ENCODE peak calls at places on chromosome 5, in six cellular contexts. One of them, this sample, is unnamed.

GRCh38 chr5:170414786-170415185 is 25.6 kb upstream of the KCNMB1 start:
- DNase-seq in endothelial cell of umbilical vein: no peak
- DNase-seq in A549: no peak
- DNase-seq in HepG2: no peak
- DNase-seq in K562: no peak
- DNase-seq in GM12878: no peak
- DNase-seq in this sample: no peak

GRCh38 chr5:127296321-127296720 is 5.7 kb downstream of the MEGF10 start:
- DNase-seq in endothelial cell of umbilical vein: peak; percentile 61
- DNase-seq in A549: no peak
- DNase-seq in HepG2: no peak
- DNase-seq in K562: no peak
- DNase-seq in GM12878: no peak
- DNase-seq in this sample: no peak

GRCh38 chr5:27592231-27592630 is 553.8 kb upstream of the CDH9 start:
- DNase-seq in endothelial cell of umbilical vein: no peak
- DNase-seq in A549: no peak
- DNase-seq in HepG2: no peak
- DNase-seq in K562: no peak
- DNase-seq in GM12878: no peak
- DNase-seq in this sample: no peak

GRCh38 chr5:147887026-147887627 is 8.6 kb downstream of the SCGB3A2 start:
- DNase-seq in endothelial cell of umbilical vein: peak; percentile 67
- DNase-seq in A549: peak; percentile 5
- DNase-seq in HepG2: peak; percentile 3
- DNase-seq in K562: no peak
- DNase-seq in GM12878: no peak
- DNase-seq in this sample: peak; percentile 47

GRCh38 chr5:34511063-34511462 is 145.1 kb upstream of the RAI14 start:
- DNase-seq in endothelial cell of umbilical vein: no peak
- DNase-seq in A549: no peak
- DNase-seq in HepG2: no peak
- DNase-seq in K562: no peak
- DNase-seq in GM12878: no peak
- DNase-seq in this sample: no peak

GRCh38 chr5:102666164-102666951 is 88.7 kb upstream of the PAM start:
- DNase-seq in endothelial cell of umbilical vein: no peak
- DNase-seq in A549: no peak
- DNase-seq in HepG2: no peak
- DNase-seq in K562: no peak
- DNase-seq in GM12878: no peak
- DNase-seq in this sample: no peak

GRCh38 chr5:124876564-124876963 is 130.1 kb upstream of the ZNF608 start:
- DNase-seq in endothelial cell of umbilical vein: no peak
- DNase-seq in A549: no peak
- DNase-seq in HepG2: no peak
- DNase-seq in K562: no peak
- DNase-seq in GM12878: no peak
- DNase-seq in this sample: no peak

GRCh38 chr5:126707080-126707479 is 69.9 kb upstream of the LMNB1 start:
- DNase-seq in endothelial cell of umbilical vein: no peak
- DNase-seq in A549: no peak
- DNase-seq in HepG2: no peak
- DNase-seq in K562: no peak
- DNase-seq in GM12878: no peak
- DNase-seq in this sample: no peak

GRCh38 chr5:103119067-103119764 is 722 bp downstream of the GIN1 start:
- DNase-seq in endothelial cell of umbilical vein: no peak
- DNase-seq in A549: no peak
- DNase-seq in HepG2: peak; percentile 6
- DNase-seq in K562: no peak
- DNase-seq in GM12878: peak; percentile 9
- DNase-seq in this sample: no peak

GRCh38 chr5:65620021-65620420 is 4.1 kb downstream of the TRIM23 start:
- DNase-seq in endothelial cell of umbilical vein: no peak
- DNase-seq in A549: no peak
- DNase-seq in HepG2: no peak
- DNase-seq in K562: no peak
- DNase-seq in GM12878: no peak
- DNase-seq in this sample: no peak

GRCh38 chr5:126138475-126139005 is 284.7 kb upstream of the GRAMD2B start:
- DNase-seq in endothelial cell of umbilical vein: no peak
- DNase-seq in A549: no peak
- DNase-seq in HepG2: no peak
- DNase-seq in K562: no peak
- DNase-seq in GM12878: no peak
- DNase-seq in this sample: no peak

GRCh38 chr5:168746893-168747640 is 167.9 kb upstream of the PANK3 start:
- DNase-seq in endothelial cell of umbilical vein: no peak
- DNase-seq in A549: no peak
- DNase-seq in HepG2: no peak
- DNase-seq in K562: no peak
- DNase-seq in GM12878: no peak
- DNase-seq in this sample: peak; percentile 5

GRCh38 chr5:75566710-75567309 is 44.4 kb upstream of the ANKDD1B start:
- DNase-seq in endothelial cell of umbilical vein: peak; percentile 96
- DNase-seq in A549: peak; percentile 65
- DNase-seq in HepG2: peak; percentile 36
- DNase-seq in K562: peak; percentile 64
- DNase-seq in GM12878: peak; percentile 92
- DNase-seq in this sample: peak; percentile 88

GRCh38 chr5:87277279-87277835 is 9.7 kb downstream of the RASA1 start:
- DNase-seq in endothelial cell of umbilical vein: no peak
- DNase-seq in A549: no peak
- DNase-seq in HepG2: no peak
- DNase-seq in K562: no peak
- DNase-seq in GM12878: no peak
- DNase-seq in this sample: peak; percentile 68

GRCh38 chr5:11197726-11198125 is 436.7 kb upstream of the DAP start:
- DNase-seq in endothelial cell of umbilical vein: no peak
- DNase-seq in A549: no peak
- DNase-seq in HepG2: no peak
- DNase-seq in K562: no peak
- DNase-seq in GM12878: no peak
- DNase-seq in this sample: no peak

GRCh38 chr5:109558364-109558763 is 131.4 kb upstream of the MAN2A1 start:
- DNase-seq in endothelial cell of umbilical vein: no peak
- DNase-seq in A549: no peak
- DNase-seq in HepG2: no peak
- DNase-seq in K562: no peak
- DNase-seq in GM12878: no peak
- DNase-seq in this sample: no peak

GRCh38 chr5:159050408-159051091 is 49.2 kb downstream of the EBF1 start:
- DNase-seq in endothelial cell of umbilical vein: no peak
- DNase-seq in A549: no peak
- DNase-seq in HepG2: no peak
- DNase-seq in K562: no peak
- DNase-seq in GM12878: no peak
- DNase-seq in this sample: peak; percentile 72

GRCh38 chr5:177363565-177363964 is 5.8 kb downstream of the RGS14 start:
- DNase-seq in endothelial cell of umbilical vein: no peak
- DNase-seq in A549: no peak
- DNase-seq in HepG2: no peak
- DNase-seq in K562: no peak
- DNase-seq in GM12878: no peak
- DNase-seq in this sample: no peak

GRCh38 chr5:177361418-177362101 is 3.8 kb downstream of the RGS14 start:
- DNase-seq in endothelial cell of umbilical vein: no peak
- DNase-seq in A549: no peak
- DNase-seq in HepG2: no peak
- DNase-seq in K562: no peak
- DNase-seq in GM12878: no peak
- DNase-seq in this sample: peak; percentile 59

GRCh38 chr5:177362871-177363507 is 5.3 kb downstream of the RGS14 start:
- DNase-seq in endothelial cell of umbilical vein: peak; percentile 53
- DNase-seq in A549: peak; percentile 79
- DNase-seq in HepG2: no peak
- DNase-seq in K562: peak; percentile 83
- DNase-seq in GM12878: no peak
- DNase-seq in this sample: peak; percentile 38

GRCh38 chr5:177364159-177364962 is 6.6 kb downstream of the RGS14 start:
- DNase-seq in endothelial cell of umbilical vein: no peak
- DNase-seq in A549: no peak
- DNase-seq in HepG2: no peak
- DNase-seq in K562: no peak
- DNase-seq in GM12878: peak; percentile 69
- DNase-seq in this sample: no peak

DNA sequence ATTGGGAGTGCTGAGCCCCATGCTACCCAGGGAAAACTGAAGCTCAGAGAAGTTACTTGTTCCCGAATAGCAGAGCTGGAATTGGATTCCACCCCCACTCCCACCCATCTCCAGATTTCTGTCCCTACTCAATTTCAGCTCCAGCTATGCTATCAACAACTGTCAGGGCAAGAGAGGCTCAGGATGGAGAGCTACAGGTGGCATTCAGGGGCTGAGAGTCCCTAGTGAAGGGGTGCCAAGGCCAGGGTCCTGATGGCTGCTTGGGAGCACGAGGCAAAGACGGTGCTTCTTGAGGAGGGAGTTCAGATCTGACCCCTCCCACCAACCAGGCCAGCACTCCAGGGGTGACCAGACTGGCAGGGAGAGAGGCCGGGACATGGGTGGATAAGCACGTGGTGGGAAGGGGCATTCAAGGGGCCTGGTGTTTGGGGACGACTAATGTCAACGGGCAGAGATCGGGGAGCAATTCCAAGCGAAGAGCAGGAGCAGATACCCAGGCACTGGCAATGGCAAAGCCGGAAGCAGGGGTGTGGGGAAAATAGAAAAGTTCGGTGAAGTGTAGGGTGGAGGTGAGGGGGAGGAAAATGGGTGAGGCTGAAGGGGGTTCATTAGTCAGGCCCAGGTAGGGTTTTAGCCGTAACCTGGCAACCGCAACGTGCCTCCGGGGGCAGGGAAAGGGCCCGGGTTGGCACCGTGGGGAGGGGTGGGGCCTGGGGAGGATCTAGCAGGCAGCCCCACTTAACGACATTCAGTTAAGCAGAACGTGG is 4.6 kb downstream of the RGS14 start:
- DNase-seq in endothelial cell of umbilical vein: no peak
- DNase-seq in A549: no peak
- DNase-seq in HepG2: no peak
- DNase-seq in K562: no peak
- DNase-seq in GM12878: no peak
- DNase-seq in this sample: no peak
- H3K4me3 ChIP-seq in endothelial cell of umbilical vein: no peak overlapping the region
- H3K4me3 ChIP-seq in A549: peak overlapping the region; percentile 54
- H3K4me3 ChIP-seq in HepG2: peak overlapping the region; percentile 57
- H3K4me3 ChIP-seq in K562: peak overlapping the region; percentile 45
- H3K4me3 ChIP-seq in GM12878: peak overlapping the region; percentile 63
- H3K4me3 ChIP-seq in this sample: no peak overlapping the region

DNA sequence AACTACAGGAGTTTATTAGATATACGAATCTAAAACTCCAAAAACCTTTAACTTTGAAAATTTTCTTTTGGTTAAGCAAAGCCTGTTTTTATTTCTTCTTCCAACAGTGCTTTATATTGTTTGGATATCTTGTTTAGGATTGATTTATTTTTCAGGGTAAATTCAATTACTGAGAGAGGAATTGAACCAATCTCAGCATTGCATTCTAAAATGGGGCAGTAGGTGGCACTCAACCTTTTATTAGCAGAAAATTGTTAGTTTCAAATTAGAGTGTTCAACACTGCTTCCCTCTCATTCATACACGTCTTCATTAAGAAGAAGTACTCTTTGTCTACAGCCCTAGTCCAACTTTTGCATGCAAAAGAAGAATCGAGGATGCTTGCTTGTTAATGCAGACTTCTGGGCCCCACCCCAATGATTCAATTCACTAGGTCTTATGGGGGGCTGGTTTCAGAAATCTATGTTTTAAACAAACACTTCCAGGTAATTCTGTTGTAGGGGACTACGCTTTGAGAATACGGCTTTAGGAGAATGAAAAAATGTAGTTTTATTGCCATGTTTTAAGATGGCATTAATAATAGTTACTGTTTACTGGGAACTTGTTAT is 26.6 kb downstream of the MRPL22 start:
- DNase-seq in endothelial cell of umbilical vein: peak; percentile 73
- DNase-seq in A549: peak; percentile 22
- DNase-seq in HepG2: no peak
- DNase-seq in K562: no peak
- DNase-seq in GM12878: no peak
- DNase-seq in this sample: peak; percentile 11
- TF ChIP-seq CTCF in endothelial cell of umbilical vein: peak; percentile 44
- TF ChIP-seq CTCF in A549: peak; percentile 58
- TF ChIP-seq CTCF in HepG2: peak; percentile 44
- TF ChIP-seq CTCF in K562: no peak
- TF ChIP-seq CTCF in GM12878: peak; percentile 42
- TF ChIP-seq CTCF in this sample: peak; percentile 43

GRCh38 chr5:157778121-157778805 is 34.8 kb downstream of the LSM11 start:
- DNase-seq in endothelial cell of umbilical vein: peak; percentile 21
- DNase-seq in A549: no peak
- DNase-seq in HepG2: peak; percentile 56
- DNase-seq in K562: no peak
- DNase-seq in GM12878: no peak
- DNase-seq in this sample: no peak
- TF ChIP-seq MYC in endothelial cell of umbilical vein: no peak
- TF ChIP-seq MYC in A549: no peak
- TF ChIP-seq MYC in HepG2: no peak
- TF ChIP-seq MYC in K562: no peak
- TF ChIP-seq MYC in GM12878: no peak
- TF ChIP-seq MYC in this sample: no peak

DNA sequence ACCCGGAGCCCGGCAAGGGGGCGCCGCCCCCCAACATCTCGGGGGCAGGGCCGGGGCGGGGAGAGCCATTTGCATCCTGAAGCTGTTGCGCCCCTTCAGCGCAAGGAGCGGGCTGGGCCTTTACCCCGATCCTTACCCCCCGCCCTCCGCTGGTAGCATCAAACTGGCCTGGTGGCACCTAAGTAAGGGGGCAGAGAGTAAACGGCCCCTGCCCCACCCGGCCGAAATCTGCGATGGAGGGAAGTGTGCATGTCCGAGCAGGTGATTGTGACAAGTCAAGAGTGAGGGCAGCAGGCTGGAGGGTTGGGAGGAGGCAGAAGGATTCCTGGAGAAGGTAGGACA is 101.2 kb downstream of the ESM1 start:
- DNase-seq in endothelial cell of umbilical vein: no peak
- DNase-seq in A549: no peak
- DNase-seq in HepG2: no peak
- DNase-seq in K562: no peak
- DNase-seq in GM12878: no peak
- DNase-seq in this sample: no peak
- H3K4me3 ChIP-seq in endothelial cell of umbilical vein: no peak overlapping the region
- H3K4me3 ChIP-seq in A549: peak overlapping the region; percentile 40
- H3K4me3 ChIP-seq in HepG2: no peak overlapping the region
- H3K4me3 ChIP-seq in K562: no peak overlapping the region
- H3K4me3 ChIP-seq in GM12878: no peak overlapping the region
- H3K4me3 ChIP-seq in this sample: no peak overlapping the region

GRCh38 chr5:56856779-56857178 is 41.4 kb downstream of the MAP3K1 start:
- DNase-seq in endothelial cell of umbilical vein: no peak
- DNase-seq in A549: no peak
- DNase-seq in HepG2: no peak
- DNase-seq in K562: no peak
- DNase-seq in GM12878: no peak
- DNase-seq in this sample: no peak
- TF ChIP-seq CTCF in endothelial cell of umbilical vein: no peak
- TF ChIP-seq CTCF in A549: no peak
- TF ChIP-seq CTCF in HepG2: no peak
- TF ChIP-seq CTCF in K562: no peak
- TF ChIP-seq CTCF in GM12878: no peak
- TF ChIP-seq CTCF in this sample: no peak

This sample was measured in NB4.